ENCODE peak calls at places on chromosomes 6 and 20, in six cellular contexts. K, D, I, Y, C and N are unnamed samples.

GRCh38 chr20:23257848-23258746 is 92.5 kb upstream of the NXT1 start:
- DNase-seq in K (peak; percentile 91), D (no peak), I (no peak), Y (no peak), C (no peak), N (no peak)

GRCh38 chr6:20511858-20512257 is 22.4 kb upstream of the CDKAL1 start:
- DNase-seq in K (no peak), D (no peak), I (no peak), Y (no peak), C (no peak), N (no peak)

GRCh38 chr6:131122516-131122915 is 12.8 kb upstream of the AKAP7 start:
- DNase-seq in K (no peak), D (no peak), I (no peak), Y (no peak), C (no peak), N (no peak)

GRCh38 chr6:130535242-130535641 is 169.4 kb downstream of the TMEM200A start:
- DNase-seq in K (no peak), D (no peak), I (no peak), Y (no peak), C (no peak), N (no peak)

GRCh38 chr20:31587545-31588389 is 17.3 kb upstream of the ID1 start:
- DNase-seq in K (peak; percentile 92), D (peak; percentile 65), I (peak; percentile 69), Y (peak; percentile 77), C (peak; percentile 79), N (peak; percentile 71)

GRCh38 chr20:61163027-61163426 is 89.0 kb upstream of the CDH4 start:
- DNase-seq in K (no peak), D (no peak), I (no peak), Y (no peak), C (no peak), N (no peak)

GRCh38 chr6:11779308-11780096 is 899 bp upstream of the ADTRP start:
- DNase-seq in K (peak; percentile 22), D (peak; percentile 67), I (no peak), Y (no peak), C (no peak), N (no peak)

GRCh38 chr6:19478273-19478672 is 358.9 kb upstream of the ID4 start:
- DNase-seq in K (no peak), D (no peak), I (no peak), Y (no peak), C (peak; percentile 70), N (no peak)

GRCh38 chr6:144718431-144718830 is 433.3 kb downstream of the UTRN start:
- DNase-seq in K (peak; percentile 78), D (no peak), I (no peak), Y (no peak), C (no peak), N (no peak)

GRCh38 chr20:3653921-3654320 is 9.3 kb downstream of the GFRA4 start:
- DNase-seq in K (no peak), D (no peak), I (no peak), Y (no peak), C (no peak), N (no peak)

GRCh38 chr20:3652217-3652616 is 11.0 kb downstream of the GFRA4 start:
- DNase-seq in K (no peak), D (no peak), I (peak; percentile 65), Y (peak; percentile 62), C (no peak), N (no peak)

GRCh38 chr20:3654326-3655031 is 8.7 kb downstream of the GFRA4 start:
- DNase-seq in K (no peak), D (no peak), I (no peak), Y (peak; percentile 46), C (no peak), N (no peak)

GRCh38 chr20:3652646-3653596 is 10.3 kb downstream of the GFRA4 start:
- DNase-seq in K (no peak), D (no peak), I (peak; percentile 40), Y (no peak), C (no peak), N (no peak)

GRCh38 chr20:3655032-3655405 is 8.2 kb downstream of the GFRA4 start:
- DNase-seq in K (no peak), D (no peak), I (no peak), Y (peak; percentile 45), C (no peak), N (no peak)
- H3K4me1 ChIP-seq in K (no peaks in the 10 kb centered on the region), D (no peaks in the 10 kb centered on the region), I (peaks cover 5% of the 10 kb centered on the region), Y (peaks cover 10% of the 10 kb centered on the region), C (no peaks in the 10 kb centered on the region), N (no peaks in the 10 kb centered on the region)

DNA sequence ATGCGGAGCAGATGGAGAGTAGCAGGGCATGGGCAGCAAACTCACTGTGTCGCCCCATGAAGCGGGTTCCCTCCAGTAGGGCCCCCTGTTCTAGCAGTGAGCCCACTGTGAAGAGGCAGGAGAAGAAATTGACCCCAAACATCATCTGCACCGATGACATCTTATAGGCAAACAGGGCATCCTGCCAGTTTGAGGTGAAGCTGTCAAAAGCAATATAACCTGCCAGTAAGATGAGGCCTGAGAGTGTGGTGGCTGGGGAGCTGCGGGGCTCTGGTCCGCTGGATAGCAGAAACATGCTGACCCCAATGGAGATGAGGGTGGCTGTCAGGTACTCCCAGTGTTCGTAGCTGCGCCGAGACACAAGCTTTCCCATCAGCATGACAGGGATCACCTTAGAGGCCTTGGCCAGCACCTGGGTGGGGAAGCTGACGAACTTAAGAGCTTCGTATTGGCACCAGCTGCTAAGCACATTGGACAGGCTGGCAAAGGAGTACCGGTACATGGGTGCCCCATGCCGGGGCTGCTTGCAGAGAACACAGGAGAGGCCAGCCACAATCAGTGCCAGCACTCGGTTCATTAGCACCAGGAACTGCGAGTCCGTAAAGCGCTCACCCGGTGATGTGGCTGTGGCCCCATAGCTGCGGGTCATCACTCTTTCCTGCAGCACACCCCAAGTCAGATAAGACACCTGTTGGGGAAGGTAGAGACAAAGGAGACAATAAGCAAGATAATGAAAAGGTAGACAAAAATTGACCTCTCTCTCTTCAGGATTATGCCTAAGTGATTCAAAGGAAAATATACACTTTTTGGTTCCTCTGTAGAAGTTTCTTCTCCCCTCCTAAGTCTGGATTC is 2.1 kb downstream of the SLC35B2 start:
- DNase-seq in K (no peak), D (no peak), I (no peak), Y (no peak), C (no peak), N (no peak)
- H3K4me3 ChIP-seq in K (peak overlapping the region; percentile 100), D (no peak overlapping the region), I (peak overlapping the region; percentile 81), Y (no peak overlapping the region), C (no peak overlapping the region), N (no peak overlapping the region)

DNA sequence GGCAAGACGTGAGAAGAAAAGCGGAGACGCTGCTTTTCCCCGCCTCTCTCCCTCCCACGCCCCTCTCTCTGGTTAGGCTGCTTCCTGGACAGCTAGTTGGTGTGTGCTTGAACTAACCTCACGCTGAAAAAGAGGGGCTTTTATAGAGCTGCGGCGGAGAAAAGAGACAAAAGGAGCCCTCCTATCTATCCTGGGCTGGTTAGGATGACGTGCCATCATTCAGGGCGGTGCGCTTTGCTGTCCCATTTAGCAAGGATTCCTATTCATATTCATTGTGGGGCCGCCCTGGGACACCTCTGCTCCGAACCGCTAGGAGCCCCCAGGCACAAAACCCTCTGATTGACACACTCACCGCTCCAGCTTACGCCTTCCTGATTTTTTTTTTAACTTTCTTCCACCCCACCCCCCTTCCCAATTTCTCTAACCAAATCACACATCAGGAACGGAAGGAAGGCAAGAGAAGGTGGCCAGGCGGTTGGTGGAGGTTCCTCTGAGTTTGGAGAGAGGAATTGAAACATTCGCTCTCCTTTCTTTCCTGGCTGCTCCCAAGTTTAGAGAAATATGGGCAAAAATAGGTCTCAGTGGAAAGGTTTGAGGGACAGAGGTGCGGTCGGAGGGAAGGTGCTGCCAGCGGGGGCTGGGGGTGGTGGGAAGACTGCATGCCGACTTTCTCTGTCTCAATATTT is at the start of gene OLIG3:
- DNase-seq in K (no peak), D (no peak), I (no peak), Y (no peak), C (no peak), N (no peak)
- H3K9me3 ChIP-seq in K (no peaks in the 10 kb centered on the region), D (no peaks in the 10 kb centered on the region), I (no peaks in the 10 kb centered on the region), Y (no peaks in the 10 kb centered on the region), C (no peaks in the 10 kb centered on the region), N (no peaks in the 10 kb centered on the region)

GRCh38 chr6:106180208-106180607 is 94.1 kb downstream of the PRDM1 start:
- DNase-seq in K (no peak), D (no peak), I (no peak), Y (no peak), C (no peak), N (peak; percentile 50)
- H3K4me1 ChIP-seq in K (peaks cover 22% of the 10 kb centered on the region), D (no peaks in the 10 kb centered on the region), I (peaks cover 7% of the 10 kb centered on the region), Y (no peaks in the 10 kb centered on the region), C (no peaks in the 10 kb centered on the region), N (peaks cover 10% of the 10 kb centered on the region)

GRCh38 chr6:112145080-112145573 is 57.7 kb downstream of the FAM229B start:
- DNase-seq in K (no peak), D (no peak), I (no peak), Y (no peak), C (no peak), N (no peak)
- H3K4me3 ChIP-seq in K (no peak overlapping the region), D (no peak overlapping the region), I (no peak overlapping the region), Y (no peak overlapping the region), C (no peak overlapping the region), N (no peak overlapping the region)

GRCh38 chr6:378958-379366 is 12.6 kb upstream of the IRF4 start:
- DNase-seq in K (no peak), D (no peak), I (no peak), Y (no peak), C (no peak), N (no peak)
- H3K9me3 ChIP-seq in K (no peaks in the 10 kb centered on the region), D (no peaks in the 10 kb centered on the region), I (no peaks in the 10 kb centered on the region), Y (no peaks in the 10 kb centered on the region), C (no peaks in the 10 kb centered on the region), N (peaks cover 32% of the 10 kb centered on the region)

DNA sequence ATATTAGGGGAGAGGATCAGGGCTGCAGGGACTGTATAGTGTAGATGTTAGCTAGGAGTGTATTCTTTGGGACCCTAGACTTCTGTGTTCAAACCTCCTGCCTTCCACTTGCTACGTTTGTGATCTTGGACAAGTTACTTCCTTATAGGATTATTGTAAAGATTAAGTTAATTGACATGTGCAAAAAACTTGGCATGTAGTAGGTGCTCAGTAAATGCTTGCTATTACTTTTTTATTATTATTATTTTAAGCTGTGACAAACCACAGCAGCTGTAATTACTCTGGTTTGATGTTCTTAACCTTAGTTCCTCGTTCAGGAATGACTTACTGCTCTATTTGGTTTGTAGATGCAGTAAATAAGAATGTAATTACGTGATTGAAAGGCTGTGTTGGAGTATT is 3.2 kb downstream of the ARFGEF2 start:
- DNase-seq in K (no peak), D (no peak), I (no peak), Y (no peak), C (no peak), N (no peak)
- H3K4me1 ChIP-seq in K (peaks cover 33% of the 10 kb centered on the region), D (peaks cover 66% of the 10 kb centered on the region), I (peaks cover 17% of the 10 kb centered on the region), Y (peaks cover 52% of the 10 kb centered on the region), C (peaks cover 67% of the 10 kb centered on the region), N (peaks cover 58% of the 10 kb centered on the region)